ENCODE peak calls at places on chromosomes 2 and 18, in four cellular contexts. One of them, this sample, is unnamed.

GRCh38 chr2:104078431-104079157 is 775.3 kb upstream of the POU3F3 start:
- ATAC-seq in IMR-90: no peak
- ATAC-seq in body of pancreas: no peak
- ATAC-seq in left lung: no peak
- ATAC-seq in this sample: no peak

GRCh38 chr2:70656421-70657010 is 102.9 kb upstream of the TGFA start:
- ATAC-seq in body of pancreas: no peak
- ATAC-seq in IMR-90: no peak
- ATAC-seq in left lung: no peak
- ATAC-seq in this sample: no peak

GRCh38 chr2:7023542-7023941 is 106.3 kb downstream of the RNF144A start:
- ATAC-seq in left lung: peak; percentile 26
- ATAC-seq in body of pancreas: peak; percentile 84
- ATAC-seq in IMR-90: no peak
- ATAC-seq in this sample: no peak

GRCh38 chr2:19349911-19350677 is 8.3 kb downstream of the OSR1 start:
- ATAC-seq in IMR-90: no peak
- ATAC-seq in body of pancreas: no peak
- ATAC-seq in left lung: peak; percentile 49
- ATAC-seq in this sample: peak; percentile 19

GRCh38 chr2:200747668-200748618 is 63.8 kb upstream of the BZW1 start:
- ATAC-seq in left lung: peak; percentile 54
- ATAC-seq in body of pancreas: peak; percentile 48
- ATAC-seq in IMR-90: peak; percentile 96
- ATAC-seq in this sample: peak; percentile 6

GRCh38 chr2:183416741-183417140 is 292.5 kb downstream of the NUP35 start:
- ATAC-seq in IMR-90: no peak
- ATAC-seq in body of pancreas: no peak
- ATAC-seq in left lung: no peak
- ATAC-seq in this sample: no peak

GRCh38 chr2:121626777-121627524 is 22.3 kb downstream of the CLASP1 start:
- ATAC-seq in left lung: peak; percentile 88
- ATAC-seq in IMR-90: no peak
- ATAC-seq in body of pancreas: peak; percentile 59
- ATAC-seq in this sample: no peak

GRCh38 chr2:199911877-199912161 is 726 bp downstream of the C2orf69 start:
- ATAC-seq in body of pancreas: no peak
- ATAC-seq in IMR-90: no peak
- ATAC-seq in left lung: no peak
- ATAC-seq in this sample: no peak

GRCh38 chr2:138423198-138423597 is 78.4 kb upstream of the SPOPL start:
- ATAC-seq in IMR-90: no peak
- ATAC-seq in body of pancreas: no peak
- ATAC-seq in left lung: no peak
- ATAC-seq in this sample: no peak

GRCh38 chr2:207223051-207223450 is 57.3 kb upstream of the KLF7 start:
- ATAC-seq in body of pancreas: no peak
- ATAC-seq in left lung: no peak
- ATAC-seq in IMR-90: peak; percentile 84
- ATAC-seq in this sample: no peak

GRCh38 chr2:70735065-70735464 is 32.9 kb downstream of the ADD2 start:
- ATAC-seq in IMR-90: no peak
- ATAC-seq in left lung: no peak
- ATAC-seq in body of pancreas: no peak
- ATAC-seq in this sample: no peak

GRCh38 chr2:234300932-234301823 is 195.7 kb downstream of the ARL4C start:
- ATAC-seq in body of pancreas: no peak
- ATAC-seq in left lung: no peak
- ATAC-seq in IMR-90: peak; percentile 44
- ATAC-seq in this sample: no peak

GRCh38 chr18:45678850-45679249 is 45.1 kb upstream of the SLC14A1 start:
- ATAC-seq in IMR-90: no peak
- ATAC-seq in left lung: no peak
- ATAC-seq in body of pancreas: no peak
- ATAC-seq in this sample: no peak

GRCh38 chr18:62612246-62612645 is 89.4 kb downstream of the ZCCHC2 start:
- ATAC-seq in left lung: no peak
- ATAC-seq in IMR-90: no peak
- ATAC-seq in body of pancreas: no peak
- ATAC-seq in this sample: no peak

GRCh38 chr2:191936882-191937405 is 90.1 kb upstream of the CAVIN2 start:
- ATAC-seq in IMR-90: no peak
- ATAC-seq in body of pancreas: no peak
- ATAC-seq in left lung: peak; percentile 67
- ATAC-seq in this sample: no peak

GRCh38 chr18:35155403-35156117 is 85.3 kb upstream of the ZNF397 start:
- ATAC-seq in IMR-90: peak; percentile 72
- ATAC-seq in left lung: no peak
- ATAC-seq in body of pancreas: peak; percentile 91
- ATAC-seq in this sample: no peak

GRCh38 chr2:131130298-131130596 is 25.1 kb downstream of the PLEKHB2 start:
- ATAC-seq in body of pancreas: no peak
- ATAC-seq in IMR-90: no peak
- ATAC-seq in left lung: no peak
- ATAC-seq in this sample: no peak

GRCh38 chr2:154470386-154470785 is 228.1 kb upstream of the KCNJ3 start:
- ATAC-seq in IMR-90: no peak
- ATAC-seq in left lung: no peak
- ATAC-seq in body of pancreas: no peak
- ATAC-seq in this sample: no peak

GRCh38 chr18:3538456-3538855 is 88.5 kb downstream of the TGIF1 start:
- ATAC-seq in left lung: no peak
- ATAC-seq in body of pancreas: no peak
- ATAC-seq in IMR-90: peak; percentile 72
- ATAC-seq in this sample: peak; percentile 28

GRCh38 chr2:64649626-64650025 is 4.1 kb downstream of the SERTAD2 start:
- ATAC-seq in left lung: peak; percentile 10
- ATAC-seq in IMR-90: no peak
- ATAC-seq in body of pancreas: no peak
- ATAC-seq in this sample: no peak

GRCh38 chr2:23436346-23437099 is 51.5 kb downstream of the KLHL29 start:
- ATAC-seq in IMR-90: no peak
- ATAC-seq in left lung: no peak
- ATAC-seq in body of pancreas: no peak
- ATAC-seq in this sample: no peak

GRCh38 chr18:57428221-57429150 is 6.7 kb upstream of the ONECUT2 start:
- ATAC-seq in body of pancreas: no peak
- ATAC-seq in IMR-90: no peak
- ATAC-seq in left lung: no peak
- ATAC-seq in this sample: no peak

GRCh38 chr2:161139098-161139987 is 20.9 kb upstream of the TANK start:
- ATAC-seq in IMR-90: peak; percentile 92
- ATAC-seq in body of pancreas: no peak
- ATAC-seq in left lung: peak; percentile 9
- ATAC-seq in this sample: peak; percentile 34

GRCh38 chr2:45728458-45728942 is 77.0 kb downstream of the PRKCE start:
- ATAC-seq in body of pancreas: no peak
- ATAC-seq in left lung: no peak
- ATAC-seq in IMR-90: no peak
- ATAC-seq in this sample: no peak

GRCh38 chr2:171531291-171531690 is 9.0 kb downstream of the CYBRD1 start:
- ATAC-seq in body of pancreas: no peak
- ATAC-seq in left lung: peak; percentile 73
- ATAC-seq in IMR-90: peak; percentile 91
- ATAC-seq in this sample: peak; percentile 76

GRCh38 chr2:62641410-62641843 is 64.1 kb upstream of the EHBP1 start:
- ATAC-seq in IMR-90: peak; percentile 35
- ATAC-seq in body of pancreas: no peak
- ATAC-seq in left lung: no peak
- ATAC-seq in this sample: no peak

GRCh38 chr2:65431417-65432226 is 777 bp downstream of the SPRED2 start:
- ATAC-seq in body of pancreas: peak; percentile 4
- ATAC-seq in IMR-90: peak; percentile 0
- ATAC-seq in left lung: peak; percentile 1
- ATAC-seq in this sample: no peak

GRCh38 chr2:191696001-191696400 is 18.1 kb downstream of the NABP1 start:
- ATAC-seq in left lung: peak; percentile 71
- ATAC-seq in body of pancreas: no peak
- ATAC-seq in IMR-90: peak; percentile 43
- ATAC-seq in this sample: peak; percentile 57

GRCh38 chr2:38549851-38550250 is 52.9 kb downstream of the HNRNPLL start:
- ATAC-seq in IMR-90: no peak
- ATAC-seq in body of pancreas: no peak
- ATAC-seq in left lung: no peak
- ATAC-seq in this sample: no peak

GRCh38 chr2:134988994-134989605 is 58.1 kb downstream of the MAP3K19 start:
- ATAC-seq in left lung: peak; percentile 71
- ATAC-seq in IMR-90: peak; percentile 84
- ATAC-seq in body of pancreas: peak; percentile 47
- ATAC-seq in this sample: no peak

GRCh38 chr18:61929881-61930640 is 37.3 kb upstream of the RNF152 start:
- ATAC-seq in body of pancreas: no peak
- ATAC-seq in left lung: no peak
- ATAC-seq in IMR-90: no peak
- ATAC-seq in this sample: no peak

GRCh38 chr2:66862871-66863650 is 428.1 kb downstream of the MEIS1 start:
- ATAC-seq in IMR-90: peak; percentile 74
- ATAC-seq in body of pancreas: no peak
- ATAC-seq in left lung: peak; percentile 31
- ATAC-seq in this sample: peak; percentile 90

GRCh38 chr2:171317492-171318125 is 116.2 kb downstream of the METTL8 start:
- ATAC-seq in IMR-90: no peak
- ATAC-seq in left lung: peak; percentile 36
- ATAC-seq in body of pancreas: no peak
- ATAC-seq in this sample: no peak

GRCh38 chr2:101515512-101515911 is 40.6 kb upstream of the RFX8 start:
- ATAC-seq in left lung: no peak
- ATAC-seq in body of pancreas: no peak
- ATAC-seq in IMR-90: peak; percentile 10
- ATAC-seq in this sample: peak; percentile 55

GRCh38 chr2:28231110-28231621 is 161.5 kb upstream of the FOSL2 start:
- ATAC-seq in left lung: no peak
- ATAC-seq in body of pancreas: no peak
- ATAC-seq in IMR-90: no peak
- ATAC-seq in this sample: no peak

GRCh38 chr2:46793423-46794416 is 121.9 kb downstream of the MCFD2 start:
- ATAC-seq in left lung: peak; percentile 80
- ATAC-seq in IMR-90: no peak
- ATAC-seq in body of pancreas: peak; percentile 96
- ATAC-seq in this sample: no peak

GRCh38 chr18:8998481-8999217 is 103.8 kb upstream of the NDUFV2 start:
- ATAC-seq in IMR-90: peak; percentile 61
- ATAC-seq in left lung: peak; percentile 68
- ATAC-seq in body of pancreas: peak; percentile 63
- ATAC-seq in this sample: no peak

DNA sequence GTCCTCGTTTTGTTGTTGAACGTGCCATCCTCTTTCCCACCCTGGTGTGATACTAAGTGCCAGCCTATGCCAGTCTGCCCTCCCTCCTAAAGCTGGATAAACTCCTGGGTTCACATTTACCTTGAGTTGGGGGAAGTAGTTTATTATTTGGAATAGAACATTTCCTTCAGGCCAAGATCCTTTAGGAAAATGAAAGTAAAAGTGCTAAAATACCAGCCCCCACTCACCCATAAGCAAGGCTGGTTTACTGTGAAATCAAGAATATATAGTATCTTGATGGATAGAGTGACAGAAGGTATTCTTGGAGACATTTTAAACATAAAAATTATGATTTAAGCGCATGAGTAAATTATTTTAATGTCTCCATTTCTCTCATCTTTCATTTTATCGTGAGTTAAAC is 27.1 kb downstream of the ZNF532 start:
- ATAC-seq in IMR-90: peak; percentile 17
- ATAC-seq in left lung: peak; percentile 37
- ATAC-seq in body of pancreas: no peak
- ATAC-seq in this sample: no peak
- H3K4me3 ChIP-seq in IMR-90: peak overlapping the region; percentile 24
- H3K4me3 ChIP-seq in left lung: no peak overlapping the region
- H3K4me3 ChIP-seq in body of pancreas: no peak overlapping the region
- H3K4me3 ChIP-seq in this sample: peak overlapping the region; percentile 18

GRCh38 chr2:217973008-217973787 is 29.6 kb downstream of the TNS1 start:
- ATAC-seq in left lung: no peak
- ATAC-seq in IMR-90: no peak
- ATAC-seq in body of pancreas: no peak
- ATAC-seq in this sample: peak; percentile 42
- H3K27ac ChIP-seq in left lung: no peak overlapping the region
- H3K27ac ChIP-seq in IMR-90: no peak overlapping the region
- H3K27ac ChIP-seq in body of pancreas: no peak overlapping the region
- H3K27ac ChIP-seq in this sample: peak overlapping the region; percentile 92

GRCh38 chr2:164896226-164896625 is 54.6 kb upstream of the COBLL1 start:
- ATAC-seq in IMR-90: peak; percentile 25
- ATAC-seq in left lung: no peak
- ATAC-seq in body of pancreas: no peak
- ATAC-seq in this sample: no peak

GRCh38 chr2:164891460-164891859 is 49.8 kb upstream of the COBLL1 start:
- ATAC-seq in body of pancreas: no peak
- ATAC-seq in left lung: no peak
- ATAC-seq in IMR-90: no peak
- ATAC-seq in this sample: no peak

GRCh38 chr2:164897521-164898260 is 56.1 kb upstream of the COBLL1 start:
- ATAC-seq in IMR-90: no peak
- ATAC-seq in left lung: no peak
- ATAC-seq in body of pancreas: no peak
- ATAC-seq in this sample: no peak

GRCh38 chr2:164898475-164898874 is 56.9 kb downstream of the SLC38A11 start:
- ATAC-seq in body of pancreas: peak; percentile 83
- ATAC-seq in left lung: peak; percentile 75
- ATAC-seq in IMR-90: peak; percentile 79
- ATAC-seq in this sample: no peak

DNA sequence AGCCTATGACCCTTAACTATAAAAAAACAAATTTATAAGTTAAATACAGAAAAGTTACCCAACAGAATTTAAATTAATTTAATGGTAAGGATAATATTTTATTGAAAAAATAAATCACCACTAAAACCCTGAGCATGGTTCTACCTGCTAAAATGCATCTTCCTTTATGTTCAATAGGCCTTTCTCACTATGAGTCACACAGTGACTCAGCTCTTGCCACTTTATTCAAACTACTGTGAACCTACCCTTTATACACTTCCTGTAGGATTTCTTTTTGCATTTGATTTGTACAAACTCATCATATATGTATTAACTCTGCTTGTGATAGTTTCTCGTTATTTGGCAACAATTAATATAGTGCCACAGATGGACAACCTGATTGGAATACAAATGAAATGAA is 55.0 kb upstream of the COBLL1 start:
- ATAC-seq in body of pancreas: peak; percentile 66
- ATAC-seq in IMR-90: peak; percentile 80
- ATAC-seq in left lung: peak; percentile 87
- ATAC-seq in this sample: no peak
- TF ChIP-seq CTCF in body of pancreas: no peak
- TF ChIP-seq CTCF in IMR-90: no peak
- TF ChIP-seq CTCF in left lung: no peak
- TF ChIP-seq CTCF in this sample: no peak

DNA sequence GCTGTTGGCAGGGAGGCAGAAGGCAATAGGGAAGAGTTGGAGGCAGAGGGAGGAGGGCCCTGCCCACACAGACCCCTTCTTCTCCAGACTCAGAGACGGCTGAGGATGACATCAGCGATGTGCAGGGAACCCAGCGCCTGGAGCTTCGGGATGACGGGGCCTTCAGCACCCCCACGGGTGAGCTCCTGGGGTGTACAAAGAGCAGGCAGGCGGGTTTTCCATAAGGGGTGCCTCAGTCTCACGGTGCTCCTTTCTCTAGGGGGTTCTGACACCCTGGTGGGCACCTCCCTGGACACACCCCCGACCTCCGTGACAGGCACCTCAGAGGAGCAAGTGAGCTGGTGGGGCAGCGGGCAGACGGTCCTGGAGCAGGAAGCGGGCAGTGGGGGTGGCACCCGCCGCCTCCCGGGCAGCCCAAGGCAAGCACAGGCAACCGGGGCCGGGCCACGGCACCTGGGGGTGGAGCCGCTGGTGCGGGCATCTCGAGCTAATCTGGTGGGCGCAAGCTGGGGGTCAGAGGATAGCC is 10.0 kb downstream of the SPEG start:
- ATAC-seq in body of pancreas: no peak
- ATAC-seq in IMR-90: no peak
- ATAC-seq in left lung: no peak
- ATAC-seq in this sample: no peak
- H3K4me3 ChIP-seq in body of pancreas: no peak overlapping the region
- H3K4me3 ChIP-seq in IMR-90: no peak overlapping the region
- H3K4me3 ChIP-seq in left lung: no peak overlapping the region
- H3K4me3 ChIP-seq in this sample: peak overlapping the region; percentile 84

This sample was measured in gastroesophageal sphincter.